ENCODE peak calls at places on chromosome 22, in five cellular contexts. B is hepatocyte, J is ACHN, A is GM04503, Q is NCI-H774. H is an unnamed sample.

GRCh38 chr22:41261541-41262249 is 21.0 kb upstream of the CHADL start:
- DNase-seq in J (no peak), A (no peak), Q (no peak), B (no peak), H (no peak)

GRCh38 chr22:46425011-46425410 is 89.5 kb downstream of the TRMU start:
- DNase-seq in A (peak; percentile 74), B (no peak), Q (no peak), J (peak; percentile 68), H (no peak)

GRCh38 chr22:26568207-26568706 is 21.7 kb downstream of the TPST2 start:
- DNase-seq in J (no peak), B (peak; percentile 19), A (no peak), Q (no peak), H (no peak)

GRCh38 chr22:21712751-21713427 is 22.7 kb downstream of the YPEL1 start:
- DNase-seq in J (peak; percentile 67), Q (no peak), B (peak; percentile 82), A (peak; percentile 35), H (peak; percentile 62)

GRCh38 chr22:36671398-36671797 is 32.2 kb downstream of the CACNG2 start:
- DNase-seq in A (no peak), J (no peak), B (no peak), Q (no peak), H (no peak)

GRCh38 chr22:31240011-31240410 is 27.9 kb downstream of the LIMK2 start:
- DNase-seq in J (no peak), A (no peak), Q (no peak), B (no peak), H (no peak)

GRCh38 chr22:36546092-36546804 is 17.3 kb upstream of the EIF3D start:
- DNase-seq in J (peak; percentile 78), Q (peak; percentile 10), A (no peak), B (peak; percentile 67), H (no peak)

GRCh38 chr22:24087071-24087795 is 76.1 kb downstream of the CABIN1 start:
- DNase-seq in B (no peak), A (no peak), J (no peak), Q (no peak), H (no peak)

GRCh38 chr22:48393041-48393370 is 1434.7 kb downstream of the BRD1 start:
- DNase-seq in A (no peak), Q (no peak), J (no peak), B (no peak), H (no peak)

GRCh38 chr22:36197065-36197440 is 4.6 kb downstream of the APOL4 start:
- DNase-seq in A (no peak), J (no peak), Q (no peak), B (peak; percentile 95), H (no peak)

GRCh38 chr22:45097061-45097460 is 66.7 kb upstream of the NUP50 start:
- DNase-seq in J (no peak), A (no peak), Q (no peak), B (no peak), H (no peak)

GRCh38 chr22:35209203-35209602 is 48.1 kb upstream of the HMGXB4 start:
- DNase-seq in Q (no peak), A (no peak), J (no peak), B (no peak), H (no peak)

GRCh38 chr22:39472570-39473556 is 16.1 kb downstream of the MGAT3 start:
- DNase-seq in Q (no peak), B (peak; percentile 75), A (no peak), J (no peak), H (no peak)

GRCh38 chr22:29907753-29908515 is 25.0 kb downstream of the MTMR3 start:
- DNase-seq in Q (peak; percentile 15), B (peak; percentile 92), A (peak; percentile 50), J (peak; percentile 94), H (peak; percentile 44)

GRCh38 chr22:29231971-29232959 is 26.6 kb downstream of the EMID1 start:
- DNase-seq in B (peak; percentile 3), J (no peak), Q (no peak), A (no peak), H (no peak)

GRCh38 chr22:20071524-20071972 is 8.5 kb upstream of the DGCR8 start:
- DNase-seq in B (no peak), J (no peak), Q (no peak), A (no peak), H (no peak)

GRCh38 chr22:45953178-45953577 is 23.8 kb downstream of the WNT7B start:
- DNase-seq in B (no peak), A (no peak), J (no peak), Q (no peak), H (no peak)

GRCh38 chr22:43491177-43491576 is 79.4 kb downstream of the MPPED1 start:
- DNase-seq in J (no peak), A (no peak), B (no peak), Q (no peak), H (no peak)

GRCh38 chr22:37224757-37225420 is 12.6 kb upstream of the SSTR3 start:
- DNase-seq in A (no peak), B (no peak), J (no peak), Q (no peak), H (no peak)

GRCh38 chr22:37218771-37219411 is 6.6 kb upstream of the SSTR3 start:
- DNase-seq in B (no peak), A (no peak), J (no peak), Q (no peak), H (no peak)

GRCh38 chr22:44286673-44287072 is 26.1 kb downstream of the SHISAL1 start:
- DNase-seq in B (no peak), Q (no peak), A (no peak), J (no peak), H (no peak)

GRCh38 chr22:44828193-44828592 is 75.8 kb downstream of the ARHGAP8 start:
- DNase-seq in J (peak; percentile 28), Q (no peak), A (no peak), B (no peak), H (peak; percentile 38)

GRCh38 chr22:47015589-47016178 is 253.2 kb downstream of the TBC1D22A start:
- DNase-seq in B (no peak), A (no peak), Q (no peak), J (no peak), H (no peak)

GRCh38 chr22:42990131-42990838 is 24.7 kb downstream of the PACSIN2 start:
- DNase-seq in A (no peak), Q (no peak), B (peak; percentile 72), J (peak; percentile 83), H (peak; percentile 58)

GRCh38 chr22:31139866-31140716 is at the start of gene PLA2G3:
- DNase-seq in J (no peak), A (no peak), Q (peak; percentile 65), B (peak; percentile 34), H (no peak)

GRCh38 chr22:43114958-43115357 is 4.4 kb downstream of the BIK start:
- DNase-seq in A (no peak), Q (peak; percentile 42), J (no peak), B (peak; percentile 42), H (no peak)

GRCh38 chr22:35346596-35347220 is 34.2 kb upstream of the HMOX1 start:
- DNase-seq in J (no peak), B (no peak), Q (no peak), A (no peak), H (no peak)

GRCh38 chr22:35643991-35644390 is 4.3 kb upstream of the APOL6 start:
- DNase-seq in B (no peak), Q (no peak), J (no peak), A (no peak), H (no peak)

GRCh38 chr22:24200616-24201212 is 19.4 kb downstream of the SUSD2 start:
- DNase-seq in A (no peak), Q (no peak), J (peak; percentile 24), B (no peak), H (no peak)

GRCh38 chr22:46336119-46337078 is 885 bp downstream of the TRMU start:
- DNase-seq in Q (no peak), A (no peak), J (peak; percentile 18), B (peak; percentile 45), H (no peak)

GRCh38 chr22:27554106-27554814 is 247.3 kb downstream of the MN1 start:
- DNase-seq in Q (no peak), B (peak; percentile 67), A (no peak), J (no peak), H (no peak)

GRCh38 chr22:41479671-41480396 is 10.9 kb downstream of the ACO2 start:
- DNase-seq in Q (no peak), J (no peak), A (peak; percentile 33), B (peak; percentile 33), H (peak; percentile 33)